ENCODE peak calls at places on chromosomes 7 and 10, in ten cellular contexts. One of them, this sample, is unnamed.

GRCh38 chr10:131891196-131891928 is 9.4 kb upstream of the PPP2R2D start:
- DNase-seq in lower lobe of right lung: no peak
- DNase-seq in ascending aorta: no peak
- DNase-seq in A549: peak
- DNase-seq in fibroblast of lung: no peak
- DNase-seq in NB4: peak
- DNase-seq in upper lobe of left lung: no peak
- DNase-seq in tibial nerve: no peak
- DNase-seq in bronchial epithelial cell: peak
- DNase-seq in stomach: no peak
- DNase-seq in this sample: no peak

GRCh38 chr7:27143022-27143949 is at the start of gene HOXA5:
- DNase-seq in lower lobe of right lung: no peak
- DNase-seq in ascending aorta: peak
- DNase-seq in A549: peak
- DNase-seq in fibroblast of lung: peak
- DNase-seq in NB4: no peak
- DNase-seq in upper lobe of left lung: peak
- DNase-seq in tibial nerve: no peak
- DNase-seq in bronchial epithelial cell: peak
- DNase-seq in stomach: peak
- DNase-seq in this sample: no peak

GRCh38 chr10:45319702-45320101 is 4.3 kb upstream of the OR13A1 start:
- DNase-seq in lower lobe of right lung: no peak
- DNase-seq in ascending aorta: no peak
- DNase-seq in A549: no peak
- DNase-seq in fibroblast of lung: no peak
- DNase-seq in NB4: no peak
- DNase-seq in upper lobe of left lung: no peak
- DNase-seq in tibial nerve: no peak
- DNase-seq in bronchial epithelial cell: no peak
- DNase-seq in stomach: no peak
- DNase-seq in this sample: no peak

GRCh38 chr10:24239289-24239688 is 30.4 kb downstream of the KIAA1217 start:
- DNase-seq in lower lobe of right lung: no peak
- DNase-seq in ascending aorta: no peak
- DNase-seq in A549: no peak
- DNase-seq in fibroblast of lung: no peak
- DNase-seq in NB4: no peak
- DNase-seq in upper lobe of left lung: no peak
- DNase-seq in tibial nerve: no peak
- DNase-seq in bronchial epithelial cell: no peak
- DNase-seq in stomach: no peak
- DNase-seq in this sample: no peak

GRCh38 chr7:45881759-45882464 is 6.4 kb upstream of the IGFBP1 start:
- DNase-seq in lower lobe of right lung: no peak
- DNase-seq in ascending aorta: no peak
- DNase-seq in A549: no peak
- DNase-seq in fibroblast of lung: peak
- DNase-seq in NB4: peak
- DNase-seq in upper lobe of left lung: no peak
- DNase-seq in tibial nerve: no peak
- DNase-seq in bronchial epithelial cell: peak
- DNase-seq in stomach: no peak
- DNase-seq in this sample: no peak

GRCh38 chr10:115402690-115403089 is 309.5 kb downstream of the ATRNL1 start:
- DNase-seq in lower lobe of right lung: no peak
- DNase-seq in ascending aorta: no peak
- DNase-seq in A549: no peak
- DNase-seq in fibroblast of lung: peak
- DNase-seq in NB4: no peak
- DNase-seq in upper lobe of left lung: no peak
- DNase-seq in tibial nerve: no peak
- DNase-seq in bronchial epithelial cell: peak
- DNase-seq in stomach: no peak
- DNase-seq in this sample: no peak

GRCh38 chr10:42623929-42624328 is 14.4 kb downstream of the ZNF33B start:
- DNase-seq in lower lobe of right lung: no peak
- DNase-seq in ascending aorta: no peak
- DNase-seq in A549: no peak
- DNase-seq in fibroblast of lung: no peak
- DNase-seq in NB4: peak
- DNase-seq in upper lobe of left lung: no peak
- DNase-seq in tibial nerve: no peak
- DNase-seq in bronchial epithelial cell: no peak
- DNase-seq in stomach: no peak
- DNase-seq in this sample: no peak

GRCh38 chr10:120477723-120478270 is 20.8 kb downstream of the PLPP4 start:
- DNase-seq in lower lobe of right lung: no peak
- DNase-seq in ascending aorta: no peak
- DNase-seq in A549: no peak
- DNase-seq in fibroblast of lung: peak
- DNase-seq in NB4: no peak
- DNase-seq in upper lobe of left lung: no peak
- DNase-seq in tibial nerve: no peak
- DNase-seq in bronchial epithelial cell: no peak
- DNase-seq in stomach: no peak
- DNase-seq in this sample: no peak

GRCh38 chr10:3339531-3339950 is 167.0 kb upstream of the PITRM1 start:
- DNase-seq in lower lobe of right lung: no peak
- DNase-seq in ascending aorta: no peak
- DNase-seq in A549: no peak
- DNase-seq in fibroblast of lung: peak
- DNase-seq in NB4: peak
- DNase-seq in upper lobe of left lung: no peak
- DNase-seq in tibial nerve: no peak
- DNase-seq in bronchial epithelial cell: no peak
- DNase-seq in stomach: no peak
- DNase-seq in this sample: no peak

GRCh38 chr7:138608292-138608691 is 92.9 kb downstream of the SVOPL start:
- DNase-seq in lower lobe of right lung: no peak
- DNase-seq in ascending aorta: no peak
- DNase-seq in A549: no peak
- DNase-seq in fibroblast of lung: peak
- DNase-seq in NB4: no peak
- DNase-seq in upper lobe of left lung: no peak
- DNase-seq in tibial nerve: no peak
- DNase-seq in bronchial epithelial cell: no peak
- DNase-seq in stomach: no peak
- DNase-seq in this sample: no peak

GRCh38 chr10:784759-785538 is 95.5 kb upstream of the DIP2C start:
- DNase-seq in lower lobe of right lung: peak
- DNase-seq in ascending aorta: no peak
- DNase-seq in A549: peak
- DNase-seq in fibroblast of lung: peak
- DNase-seq in NB4: peak
- DNase-seq in upper lobe of left lung: peak
- DNase-seq in tibial nerve: no peak
- DNase-seq in bronchial epithelial cell: peak
- DNase-seq in stomach: peak
- DNase-seq in this sample: peak
- H3K4me3 ChIP-seq in lower lobe of right lung: peak
- H3K4me3 ChIP-seq in ascending aorta: peak
- H3K4me3 ChIP-seq in A549: peak
- H3K4me3 ChIP-seq in fibroblast of lung: peak
- H3K4me3 ChIP-seq in NB4: no peak
- H3K4me3 ChIP-seq in upper lobe of left lung: peak
- H3K4me3 ChIP-seq in tibial nerve: no peak
- H3K4me3 ChIP-seq in bronchial epithelial cell: peak
- H3K4me3 ChIP-seq in stomach: peak
- H3K4me3 ChIP-seq in this sample: peak

DNA sequence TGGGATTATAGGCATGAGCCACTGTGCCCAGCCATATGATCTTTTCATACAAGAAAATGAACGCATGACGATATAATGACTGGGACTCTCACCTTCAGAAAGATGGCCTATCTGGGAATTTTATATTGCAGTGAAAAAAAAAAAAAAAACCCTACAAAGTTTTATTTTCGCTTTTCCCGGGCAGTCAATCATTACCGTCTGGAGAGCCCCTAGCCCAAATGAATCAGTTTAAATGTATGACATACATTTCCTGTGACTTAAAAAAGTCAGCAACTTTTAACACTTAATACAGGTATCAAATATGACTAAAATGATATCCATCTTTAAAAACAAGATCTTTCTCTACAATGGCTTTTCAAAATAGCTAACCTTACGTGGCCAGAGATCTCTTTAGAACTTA is 48.2 kb upstream of the NMT2 start:
- DNase-seq in lower lobe of right lung: no peak
- DNase-seq in ascending aorta: no peak
- DNase-seq in A549: no peak
- DNase-seq in fibroblast of lung: no peak
- DNase-seq in NB4: no peak
- DNase-seq in upper lobe of left lung: no peak
- DNase-seq in tibial nerve: no peak
- DNase-seq in bronchial epithelial cell: no peak
- DNase-seq in stomach: no peak
- DNase-seq in this sample: no peak
- TF ChIP-seq CTCF in lower lobe of right lung: no peak
- TF ChIP-seq CTCF in ascending aorta: no peak
- TF ChIP-seq CTCF in A549: no peak
- TF ChIP-seq CTCF in fibroblast of lung: no peak
- TF ChIP-seq CTCF in NB4: no peak
- TF ChIP-seq CTCF in upper lobe of left lung: no peak
- TF ChIP-seq CTCF in tibial nerve: no peak
- TF ChIP-seq CTCF in bronchial epithelial cell: no peak
- TF ChIP-seq CTCF in stomach: no peak
- TF ChIP-seq CTCF in this sample: no peak

DNA sequence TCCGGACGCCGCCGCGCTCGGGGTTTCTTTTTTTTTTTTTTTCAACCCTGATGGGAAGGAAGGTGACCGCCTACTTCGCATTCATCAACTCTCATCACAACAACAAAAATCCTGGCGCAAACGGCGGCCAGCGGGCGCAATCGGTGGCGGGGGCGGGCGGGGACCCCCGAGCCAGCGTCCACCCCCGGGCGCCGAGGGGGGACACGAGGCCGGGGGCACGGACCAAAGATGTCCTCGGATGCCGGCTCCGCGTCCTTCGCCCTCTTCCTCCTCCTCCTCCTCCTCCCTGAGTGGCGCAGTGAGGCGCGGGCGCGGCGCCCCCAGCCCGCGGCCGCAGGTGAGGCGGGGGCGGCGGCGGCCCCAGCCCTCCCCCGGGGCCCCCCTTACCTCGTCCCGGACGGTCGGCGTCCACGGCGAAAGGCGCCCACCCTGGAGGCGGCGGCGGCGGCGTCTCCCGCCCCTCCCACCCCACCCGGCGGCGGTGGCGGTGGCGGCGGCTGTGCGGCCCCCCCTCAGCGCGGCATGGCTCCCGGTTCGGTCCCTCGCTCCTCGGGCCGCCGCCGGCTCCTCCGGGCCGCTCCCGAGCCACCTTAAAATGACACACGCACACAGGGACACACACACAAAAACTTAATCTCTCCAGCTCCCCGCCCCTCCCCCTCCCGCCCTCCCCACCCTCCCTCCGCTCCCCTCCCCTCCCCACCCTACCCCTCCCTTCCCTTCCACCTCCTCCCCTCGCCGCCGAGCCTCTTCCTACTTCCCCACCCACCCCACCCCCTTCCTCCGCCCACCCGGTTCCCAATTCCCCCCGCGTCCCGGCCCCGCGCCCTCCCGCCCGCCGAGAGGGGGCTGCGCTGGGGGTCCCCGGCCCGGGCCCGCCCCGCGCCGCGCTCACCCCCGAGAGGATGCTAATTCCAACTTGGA is at the start of gene CTBP2:
- DNase-seq in lower lobe of right lung: peak
- DNase-seq in ascending aorta: no peak
- DNase-seq in A549: peak
- DNase-seq in fibroblast of lung: peak
- DNase-seq in NB4: peak
- DNase-seq in upper lobe of left lung: peak
- DNase-seq in tibial nerve: peak
- DNase-seq in bronchial epithelial cell: no peak
- DNase-seq in stomach: peak
- DNase-seq in this sample: no peak
- H3K4me3 ChIP-seq in lower lobe of right lung: peak
- H3K4me3 ChIP-seq in ascending aorta: peak
- H3K4me3 ChIP-seq in A549: peak
- H3K4me3 ChIP-seq in fibroblast of lung: peak
- H3K4me3 ChIP-seq in NB4: peak
- H3K4me3 ChIP-seq in upper lobe of left lung: peak
- H3K4me3 ChIP-seq in tibial nerve: peak
- H3K4me3 ChIP-seq in bronchial epithelial cell: peak
- H3K4me3 ChIP-seq in stomach: peak
- H3K4me3 ChIP-seq in this sample: peak

GRCh38 chr7:144786522-144786921 is 49.3 kb downstream of the TPK1 start:
- DNase-seq in lower lobe of right lung: no peak
- DNase-seq in ascending aorta: no peak
- DNase-seq in A549: no peak
- DNase-seq in fibroblast of lung: no peak
- DNase-seq in NB4: peak
- DNase-seq in upper lobe of left lung: no peak
- DNase-seq in tibial nerve: no peak
- DNase-seq in bronchial epithelial cell: no peak
- DNase-seq in stomach: no peak
- DNase-seq in this sample: no peak

GRCh38 chr7:144786079-144786478 is 49.8 kb downstream of the TPK1 start:
- DNase-seq in lower lobe of right lung: no peak
- DNase-seq in ascending aorta: no peak
- DNase-seq in A549: no peak
- DNase-seq in fibroblast of lung: no peak
- DNase-seq in NB4: no peak
- DNase-seq in upper lobe of left lung: no peak
- DNase-seq in tibial nerve: no peak
- DNase-seq in bronchial epithelial cell: no peak
- DNase-seq in stomach: no peak
- DNase-seq in this sample: no peak

GRCh38 chr7:144784943-144785342 is 50.9 kb downstream of the TPK1 start:
- DNase-seq in lower lobe of right lung: no peak
- DNase-seq in ascending aorta: no peak
- DNase-seq in A549: no peak
- DNase-seq in fibroblast of lung: no peak
- DNase-seq in NB4: peak
- DNase-seq in upper lobe of left lung: no peak
- DNase-seq in tibial nerve: peak
- DNase-seq in bronchial epithelial cell: no peak
- DNase-seq in stomach: no peak
- DNase-seq in this sample: no peak

GRCh38 chr7:144785491-144785890 is 50.4 kb downstream of the TPK1 start:
- DNase-seq in lower lobe of right lung: no peak
- DNase-seq in ascending aorta: no peak
- DNase-seq in A549: no peak
- DNase-seq in fibroblast of lung: no peak
- DNase-seq in NB4: no peak
- DNase-seq in upper lobe of left lung: no peak
- DNase-seq in tibial nerve: no peak
- DNase-seq in bronchial epithelial cell: no peak
- DNase-seq in stomach: no peak
- DNase-seq in this sample: no peak

DNA sequence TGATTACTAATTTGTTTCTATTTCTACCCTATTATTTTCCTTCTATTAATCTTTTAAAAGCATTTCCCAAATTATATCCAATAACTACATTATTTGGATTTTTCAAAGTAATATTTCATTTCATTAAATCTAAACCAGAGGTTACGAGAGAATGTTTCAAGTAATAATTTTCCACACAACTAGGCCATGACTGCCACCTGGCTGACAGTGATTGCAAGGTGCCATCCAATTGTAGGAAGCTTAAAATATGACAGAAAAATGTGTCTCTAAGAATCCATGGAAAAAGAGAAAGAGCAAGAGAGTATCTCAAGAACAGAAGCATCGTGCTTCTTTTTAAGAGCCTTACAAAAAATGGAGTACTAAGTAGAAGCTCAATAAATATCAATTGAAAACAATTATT is 48.7 kb downstream of the TPK1 start:
- DNase-seq in lower lobe of right lung: no peak
- DNase-seq in ascending aorta: no peak
- DNase-seq in A549: no peak
- DNase-seq in fibroblast of lung: no peak
- DNase-seq in NB4: no peak
- DNase-seq in upper lobe of left lung: no peak
- DNase-seq in tibial nerve: no peak
- DNase-seq in bronchial epithelial cell: no peak
- DNase-seq in stomach: no peak
- DNase-seq in this sample: no peak
- TF ChIP-seq CTCF in lower lobe of right lung: no peak
- TF ChIP-seq CTCF in ascending aorta: peak
- TF ChIP-seq CTCF in A549: no peak
- TF ChIP-seq CTCF in fibroblast of lung: no peak
- TF ChIP-seq CTCF in NB4: no peak
- TF ChIP-seq CTCF in upper lobe of left lung: no peak
- TF ChIP-seq CTCF in tibial nerve: no peak
- TF ChIP-seq CTCF in bronchial epithelial cell: peak
- TF ChIP-seq CTCF in stomach: no peak
- TF ChIP-seq CTCF in this sample: no peak

This sample was measured in AG04449.